ENCODE peak calls at places on chromosomes 16 and 17, in five cellular contexts. J, K, U, O and I are unnamed samples.

GRCh38 chr16:9706217-9706616 is 476.0 kb downstream of the GRIN2A start:
- DNase-seq in O (no peak), U (no peak), K (no peak), J (peak; percentile 0), I (peak; percentile 18)

GRCh38 chr16:74622005-74622404 is 15.1 kb upstream of the GLG1 start:
- DNase-seq in K (no peak), J (no peak), U (no peak), O (no peak), I (no peak)

GRCh38 chr16:24360936-24361335 is 104.8 kb downstream of the CACNG3 start:
- DNase-seq in K (no peak), O (no peak), J (no peak), U (no peak), I (no peak)

GRCh38 chr17:11302395-11302932 is 61.5 kb downstream of the SHISA6 start:
- DNase-seq in J (no peak), U (no peak), K (no peak), O (no peak), I (no peak)

GRCh38 chr17:72416054-72416691 is 295.4 kb downstream of the SOX9 start:
- DNase-seq in J (peak; percentile 96), K (no peak), O (no peak), U (no peak), I (no peak)

GRCh38 chr16:89906141-89907025 is 12.3 kb upstream of the MC1R start:
- DNase-seq in U (no peak), J (no peak), K (no peak), O (no peak), I (no peak)

GRCh38 chr17:66935717-66936116 is 28.8 kb upstream of the CACNG4 start:
- DNase-seq in U (no peak), K (no peak), J (no peak), O (no peak), I (no peak)

GRCh38 chr16:88753600-88753999 is 31.4 kb downstream of the PIEZO1 start:
- DNase-seq in O (no peak), J (no peak), K (no peak), U (no peak), I (no peak)

GRCh38 chr17:15262291-15263205 is 2.6 kb downstream of the PMP22 start:
- DNase-seq in U (peak; percentile 78), J (peak; percentile 72), K (peak; percentile 95), O (peak; percentile 83), I (no peak)

GRCh38 chr16:50534091-50534490 is 14.1 kb upstream of the NKD1 start:
- DNase-seq in U (no peak), J (no peak), O (no peak), K (no peak), I (no peak)

GRCh38 chr17:79242873-79243602 is 168.4 kb downstream of the ENGASE start:
- DNase-seq in J (no peak), K (no peak), O (no peak), U (no peak), I (no peak)

GRCh38 chr16:81451753-81452680 is 7.4 kb downstream of the CMIP start:
- DNase-seq in J (no peak), O (peak; percentile 11), K (no peak), U (peak; percentile 71), I (no peak)

GRCh38 chr17:77507116-77507885 is 366.5 kb downstream of the SEC14L1 start:
- DNase-seq in U (no peak), O (no peak), K (no peak), J (no peak), I (no peak)

GRCh38 chr17:48510761-48511604 is 19.8 kb downstream of the HOXB1 start:
- DNase-seq in U (no peak), J (peak; percentile 82), K (peak; percentile 92), O (peak; percentile 71), I (no peak)

GRCh38 chr16:72427001-72427785 is 255.2 kb upstream of the PMFBP1 start:
- DNase-seq in J (no peak), U (no peak), O (no peak), K (no peak), I (no peak)

GRCh38 chr17:37293770-37294169 is 82.0 kb upstream of the C17orf78 start:
- DNase-seq in J (no peak), O (no peak), U (no peak), K (no peak), I (no peak)

GRCh38 chr16:31874354-31875111 is 926 bp downstream of the ZNF267 start:
- DNase-seq in U (peak; percentile 72), O (peak; percentile 55), K (peak; percentile 50), J (peak; percentile 73), I (peak; percentile 22)

GRCh38 chr17:20191066-20191465 is 181.9 kb downstream of the SPECC1 start:
- DNase-seq in K (peak; percentile 96), O (peak; percentile 98), U (no peak), J (peak; percentile 90), I (peak; percentile 68)

GRCh38 chr17:78346605-78347250 is 13.1 kb downstream of the SOCS3 start:
- DNase-seq in J (peak; percentile 54), U (no peak), O (peak; percentile 43), K (peak; percentile 60), I (no peak)

GRCh38 chr17:9241371-9241712 is 220.0 kb downstream of the NTN1 start:
- DNase-seq in J (no peak), O (no peak), U (peak; percentile 22), K (no peak), I (no peak)

GRCh38 chr17:80349437-80350160 is 65.4 kb upstream of the ENDOV start:
- DNase-seq in J (peak; percentile 2), U (no peak), O (no peak), K (no peak), I (no peak)

GRCh38 chr17:64319531-64319930 is 56.5 kb upstream of the TEX2 start:
- DNase-seq in J (no peak), O (no peak), U (no peak), K (no peak), I (no peak)

GRCh38 chr16:51818342-51818944 is 667.4 kb upstream of the SALL1 start:
- DNase-seq in J (peak; percentile 44), U (peak; percentile 61), K (peak; percentile 21), O (peak; percentile 73), I (peak; percentile 82)

GRCh38 chr17:18219016-18219415 is 6.4 kb upstream of the LLGL1 start:
- DNase-seq in K (no peak), U (peak; percentile 38), J (no peak), O (peak; percentile 63), I (peak; percentile 35)

GRCh38 chr17:71937914-71938313 is 182.9 kb upstream of the SOX9 start:
- DNase-seq in U (no peak), K (no peak), J (no peak), O (no peak), I (no peak)

GRCh38 chr17:59504821-59505220 is 60.6 kb upstream of the DHX40 start:
- DNase-seq in U (no peak), O (no peak), K (no peak), J (no peak), I (no peak)

GRCh38 chr16:62289230-62289629 is 253.0 kb upstream of the CDH8 start:
- DNase-seq in U (no peak), K (no peak), O (no peak), J (no peak), I (no peak)

GRCh38 chr17:31466096-31466495 is 74.6 kb downstream of the RAB11FIP4 start:
- DNase-seq in U (no peak), K (no peak), O (no peak), J (no peak), I (no peak)

GRCh38 chr16:11139624-11140375 is 116.2 kb downstream of the SOCS1 start:
- DNase-seq in O (no peak), J (no peak), U (no peak), K (no peak), I (no peak)

GRCh38 chr16:11138769-11139623 is 117.0 kb downstream of the SOCS1 start:
- DNase-seq in J (no peak), O (peak; percentile 44), K (no peak), U (no peak), I (peak; percentile 58)

GRCh38 chr16:11140466-11140865 is 115.5 kb downstream of the SOCS1 start:
- DNase-seq in K (no peak), J (no peak), O (no peak), U (no peak), I (no peak)

GRCh38 chr16:11136600-11136999 is 119.4 kb downstream of the SOCS1 start:
- DNase-seq in K (peak; percentile 55), U (peak; percentile 37), O (no peak), J (peak; percentile 24), I (peak; percentile 46)

GRCh38 chr16:11138026-11138768 is 117.8 kb downstream of the SOCS1 start:
- DNase-seq in J (peak; percentile 58), O (no peak), U (no peak), K (peak; percentile 58), I (no peak)
- H3K36me3 ChIP-seq in J (no peaks in the 10 kb centered on the region), O (no peaks in the 10 kb centered on the region), U (no peaks in the 10 kb centered on the region), K (no peaks in the 10 kb centered on the region), I (no peaks in the 10 kb centered on the region)

DNA sequence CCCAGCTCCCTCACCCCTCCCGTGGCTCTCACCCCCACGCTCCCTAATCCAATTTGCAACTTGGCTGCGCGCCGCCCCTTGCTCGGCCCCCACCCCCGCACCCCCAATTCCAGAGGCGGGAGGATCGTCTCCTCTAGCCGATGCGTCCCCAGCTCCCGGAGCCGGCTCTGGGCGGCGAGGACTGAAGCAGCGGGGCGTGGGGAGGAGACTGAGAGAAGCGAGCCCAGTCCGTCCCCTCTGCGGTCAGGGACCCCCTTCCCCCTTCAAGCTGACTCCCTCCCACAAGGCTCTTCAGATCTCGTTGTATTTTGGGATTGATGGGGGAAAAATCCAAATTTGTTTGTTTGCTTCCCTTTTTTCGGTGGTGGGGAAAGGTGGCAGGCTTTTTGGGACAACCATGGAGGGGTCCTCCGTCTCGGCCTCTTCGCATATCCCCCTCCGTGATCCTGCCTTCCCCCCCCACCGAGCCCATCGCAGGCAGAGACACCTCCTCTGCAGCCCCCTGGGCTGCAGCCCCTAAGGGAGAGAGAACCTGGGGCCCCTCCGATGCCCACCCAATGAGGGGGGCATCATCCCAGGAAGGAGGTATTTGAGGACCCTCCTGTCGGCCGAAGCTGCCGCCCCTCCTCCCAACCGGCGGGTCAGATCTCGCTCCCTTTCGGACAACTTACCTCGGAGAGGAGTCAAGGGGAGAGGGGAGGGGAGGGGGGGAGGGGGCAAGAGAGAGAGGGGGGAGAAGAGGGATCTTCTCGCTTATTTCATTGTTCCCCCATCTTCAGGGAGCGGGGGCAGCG is 466 bp downstream of the NEUROD2 start:
- DNase-seq in U (no peak), K (no peak), J (no peak), O (no peak), I (no peak)
- H3K4me3 ChIP-seq in U (no peak overlapping the region), K (peak overlapping the region; percentile 54), J (no peak overlapping the region), O (no peak overlapping the region), I (no peak overlapping the region)

GRCh38 chr17:42121066-42121769 is at the start of gene KAT2A:
- DNase-seq in U (peak; percentile 85), O (peak; percentile 77), J (peak; percentile 71), K (no peak), I (peak; percentile 70)
- H3K27ac ChIP-seq in U (peak within 1 kb of the TSS; percentile 87), O (peak within 1 kb of the TSS; percentile 53), J (no peak within 1 kb of the TSS), K (no peak within 1 kb of the TSS), I (no peak within 1 kb of the TSS)

DNA sequence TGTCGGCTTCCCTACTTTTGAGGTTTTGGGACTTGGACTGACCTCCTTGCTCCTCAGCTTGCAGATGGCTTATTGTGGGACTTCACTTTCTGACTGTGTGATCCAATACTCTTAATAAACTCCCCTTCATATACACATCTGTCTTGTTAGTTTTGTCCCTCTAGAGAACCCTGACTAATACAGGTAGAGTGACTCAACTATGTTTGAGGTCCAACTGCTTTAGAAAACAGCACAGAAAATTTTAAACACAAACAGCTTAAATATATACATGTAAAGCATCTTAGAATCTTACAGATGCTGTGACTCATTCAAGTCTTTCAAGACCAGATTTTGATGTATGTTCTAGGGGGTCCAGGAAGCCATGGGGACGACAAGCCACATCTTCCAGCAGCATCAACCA is 11.7 kb downstream of the SDK2 start:
- DNase-seq in U (no peak), K (no peak), J (no peak), O (no peak), I (no peak)
- H3K36me3 ChIP-seq in U (no peaks in the 10 kb centered on the region), K (no peaks in the 10 kb centered on the region), J (no peaks in the 10 kb centered on the region), O (no peaks in the 10 kb centered on the region), I (no peaks in the 10 kb centered on the region)